ENCODE peak calls at places on chromosomes 4 and X, in six cellular contexts. I, W, L, P, B and N are unnamed samples.

GRCh38 chr4:123597586-123597985 is 201.0 kb downstream of the SPRY1 start:
- DNase-seq in I (no peak), W (no peak), L (peak; percentile 60), P (no peak), B (no peak), N (no peak)

GRCh38 chr4:46441116-46441859 is 51.4 kb upstream of the GABRA2 start:
- DNase-seq in I (no peak), W (no peak), L (peak; percentile 94), P (no peak), B (no peak), N (no peak)

GRCh38 chrX:17046478-17047097 is 100.1 kb downstream of the REPS2 start:
- DNase-seq in I (peak; percentile 91), W (peak; percentile 5), L (peak; percentile 67), P (peak; percentile 80), B (peak; percentile 78), N (peak; percentile 67)

GRCh38 chr4:169963998-169964397 is 62.2 kb downstream of the MFAP3L start:
- DNase-seq in I (no peak), W (no peak), L (no peak), P (no peak), B (no peak), N (no peak)

GRCh38 chr4:75675004-75675531 is 1.9 kb upstream of the G3BP2 start:
- DNase-seq in I (no peak), W (no peak), L (no peak), P (no peak), B (no peak), N (no peak)

GRCh38 chr4:183200453-183200852 is 101.4 kb downstream of the WWC2 start:
- DNase-seq in I (peak; percentile 94), W (no peak), L (peak; percentile 92), P (peak; percentile 86), B (peak; percentile 44), N (peak; percentile 25)

GRCh38 chrX:154411322-154411980 is at the start of gene TAFAZZIN:
- DNase-seq in I (peak; percentile 80), W (no peak), L (peak; percentile 52), P (peak; percentile 58), B (peak; percentile 80), N (peak; percentile 73)

GRCh38 chr4:4408576-4409335 is 21.9 kb downstream of the NSG1 start:
- DNase-seq in I (no peak), W (no peak), L (no peak), P (no peak), B (no peak), N (no peak)

GRCh38 chrX:17591741-17592110 is 145.6 kb upstream of the SCML1 start:
- DNase-seq in I (peak; percentile 58), W (no peak), L (peak; percentile 81), P (no peak), B (no peak), N (peak; percentile 38)

GRCh38 chrX:99271641-99272040 is 1138.4 kb downstream of the PCDH19 start:
- DNase-seq in I (no peak), W (no peak), L (no peak), P (no peak), B (no peak), N (no peak)
- H3K27me3 ChIP-seq in I (no peaks in the 10 kb centered on the region), W (no peaks in the 10 kb centered on the region), L (no peaks in the 10 kb centered on the region), P (no peaks in the 10 kb centered on the region), B (no peaks in the 10 kb centered on the region), N (no peaks in the 10 kb centered on the region)

GRCh38 chr4:53804719-53805118 is 213.4 kb upstream of the LNX1 start:
- DNase-seq in I (peak; percentile 65), W (no peak), L (no peak), P (peak; percentile 36), B (peak; percentile 18), N (no peak)
- TF ChIP-seq CTCF in I (peak; percentile 15), W (no peak), L (peak; percentile 36), P (no peak), B (peak; percentile 40), N (no peak)

DNA sequence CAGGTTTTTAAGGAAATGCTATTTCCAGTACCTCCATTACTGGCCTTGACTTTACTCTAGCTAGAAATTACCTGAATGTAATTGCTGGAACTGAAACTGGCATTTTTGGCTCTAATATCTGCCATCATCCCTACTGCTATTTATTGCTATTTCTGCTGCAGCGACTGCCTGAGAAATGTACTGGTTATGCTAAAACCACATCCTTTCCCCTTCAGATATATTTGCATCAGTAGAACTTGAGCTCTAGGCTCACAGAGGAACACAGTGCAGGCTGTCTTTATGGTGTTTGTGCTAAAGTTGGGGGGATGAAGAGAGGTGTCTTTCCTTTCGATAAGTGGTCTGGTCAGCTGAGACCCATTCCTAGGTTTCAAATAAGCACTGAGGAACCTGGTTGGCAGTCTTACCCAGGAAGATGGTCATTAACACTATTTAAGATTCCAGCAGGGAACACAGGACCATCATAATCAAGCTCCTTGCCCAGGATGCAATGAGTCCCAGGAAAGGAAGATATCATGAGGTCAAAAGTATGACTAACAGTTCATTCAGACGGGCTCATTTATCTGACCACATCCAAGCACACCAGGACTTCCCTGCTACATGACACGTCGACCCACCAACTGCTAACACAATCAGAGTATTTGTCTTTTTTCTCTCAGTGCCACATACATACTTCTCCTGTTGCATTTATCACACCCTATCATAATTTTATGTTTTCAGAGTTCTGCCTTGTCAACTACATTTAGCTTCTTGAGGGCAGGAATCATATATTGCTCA is 137.4 kb downstream of the GABRA3 start:
- DNase-seq in I (no peak), W (no peak), L (no peak), P (no peak), B (no peak), N (no peak)
- H3K27me3 ChIP-seq in I (no peaks in the 10 kb centered on the region), W (no peaks in the 10 kb centered on the region), L (no peaks in the 10 kb centered on the region), P (no peaks in the 10 kb centered on the region), B (no peaks in the 10 kb centered on the region), N (no peaks in the 10 kb centered on the region)

DNA sequence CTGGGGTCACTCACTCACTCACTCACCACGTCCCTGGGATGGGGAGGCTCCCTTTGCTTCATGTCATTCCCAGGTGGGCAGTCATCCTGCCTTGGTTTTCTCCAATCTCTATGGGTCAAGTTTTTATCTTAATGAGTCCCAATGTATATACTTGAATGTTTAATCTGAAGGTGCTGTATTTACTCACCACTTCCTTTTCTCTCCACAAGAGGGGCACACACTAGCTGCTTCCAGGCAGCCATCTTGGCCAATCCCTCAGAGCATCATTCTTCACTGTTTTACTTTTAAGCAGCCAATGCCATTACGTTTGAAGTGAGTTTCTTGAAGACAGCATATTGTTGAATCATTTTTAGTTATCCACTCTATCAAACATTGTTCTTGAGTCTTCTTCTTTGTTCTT is 153.4 kb upstream of the ARSJ start:
- DNase-seq in I (no peak), W (no peak), L (no peak), P (no peak), B (peak; percentile 14), N (no peak)
- TF ChIP-seq CTCF in I (no peak), W (no peak), L (peak; percentile 19), P (no peak), B (peak; percentile 42), N (no peak)

GRCh38 chr4:89289312-89289711 is 18.3 kb downstream of the GPRIN3 start:
- DNase-seq in I (no peak), W (no peak), L (no peak), P (no peak), B (no peak), N (no peak)
- H3K27me3 ChIP-seq in I (no peaks in the 10 kb centered on the region), W (no peaks in the 10 kb centered on the region), L (peaks cover 2% of the 10 kb centered on the region), P (no peaks in the 10 kb centered on the region), B (no peaks in the 10 kb centered on the region), N (no peaks in the 10 kb centered on the region)

DNA sequence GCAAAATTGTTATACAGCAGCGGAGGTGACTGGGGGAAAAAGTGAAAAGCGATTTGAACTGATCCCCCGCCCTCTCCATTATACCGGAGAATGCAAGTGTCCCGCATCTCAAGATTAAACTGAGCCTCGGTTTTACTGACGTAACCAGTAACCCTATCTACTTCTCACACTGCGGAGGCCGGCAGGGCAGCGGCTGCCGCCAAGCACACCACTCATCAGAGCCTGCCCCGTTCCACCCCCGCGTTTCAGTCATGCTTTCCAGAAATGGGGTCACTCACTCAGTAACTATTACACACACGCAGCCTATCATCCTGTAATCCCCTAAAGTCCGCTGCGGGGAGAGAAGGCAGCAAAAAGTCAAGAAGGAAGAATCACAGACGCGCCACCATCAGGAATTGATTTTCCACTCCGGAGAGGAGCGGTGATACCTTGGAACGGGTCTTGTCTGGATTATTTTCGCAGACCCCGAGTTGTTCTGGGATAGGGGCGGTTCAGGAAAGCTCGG is 1.4 kb downstream of the RPS6KA3 start:
- DNase-seq in I (peak; percentile 82), W (peak; percentile 40), L (peak; percentile 89), P (peak; percentile 56), B (peak; percentile 75), N (peak; percentile 72)
- TF ChIP-seq CTCF in I (no peak), W (no peak), L (no peak), P (no peak), B (no peak), N (no peak)

GRCh38 chrX:78934866-78935265 is 10.3 kb upstream of the P2RY10 start:
- DNase-seq in I (no peak), W (no peak), L (no peak), P (no peak), B (no peak), N (no peak)
- H3K27me3 ChIP-seq in I (no peaks in the 10 kb centered on the region), W (no peaks in the 10 kb centered on the region), L (no peaks in the 10 kb centered on the region), P (no peaks in the 10 kb centered on the region), B (no peaks in the 10 kb centered on the region), N (no peaks in the 10 kb centered on the region)

GRCh38 chr4:54998991-54999390 is 126.4 kb downstream of the KDR start:
- DNase-seq in I (no peak), W (no peak), L (peak; percentile 4), P (no peak), B (peak; percentile 24), N (no peak)
- TF ChIP-seq CTCF in I (no peak), W (peak; percentile 61), L (peak; percentile 20), P (peak; percentile 37), B (peak; percentile 49), N (peak; percentile 81)

DNA sequence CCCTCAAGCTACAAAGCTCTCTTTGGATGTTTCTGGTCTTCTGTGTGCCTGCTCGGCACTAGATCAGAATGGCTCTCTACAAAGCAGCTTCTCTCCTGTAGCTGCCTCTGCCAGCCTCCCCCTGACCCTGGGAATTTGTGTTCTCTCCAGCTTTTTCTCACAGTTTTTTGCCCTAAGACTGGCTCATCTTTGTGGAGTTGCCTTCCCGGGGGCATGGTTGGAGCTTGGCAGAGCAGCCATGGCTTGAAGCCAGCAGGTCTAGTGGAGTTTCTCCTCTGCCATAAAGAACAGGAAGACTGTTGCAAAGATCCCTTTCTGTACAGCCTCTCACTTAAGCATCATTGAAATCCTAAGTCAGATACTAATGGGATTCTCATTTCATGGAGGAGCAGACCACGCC is 163.3 kb upstream of the MAMLD1 start:
- DNase-seq in I (no peak), W (no peak), L (no peak), P (no peak), B (no peak), N (no peak)
- H3K27me3 ChIP-seq in I (no peaks in the 10 kb centered on the region), W (no peaks in the 10 kb centered on the region), L (no peaks in the 10 kb centered on the region), P (no peaks in the 10 kb centered on the region), B (no peaks in the 10 kb centered on the region), N (no peaks in the 10 kb centered on the region)

GRCh38 chr4:3074078-3074845 is at the start of the genes HTT and HTT-AS:
- DNase-seq in I (peak; percentile 98), W (peak; percentile 84), L (peak; percentile 91), P (peak; percentile 97), B (peak; percentile 97), N (peak; percentile 96)
- TF ChIP-seq CTCF in I (no peak), W (peak; percentile 15), L (peak; percentile 7), P (no peak), B (peak; percentile 19), N (peak; percentile 39)